ENCODE peak calls at places on chromosomes 2 and 18, in four cellular contexts. F, C, E and L are unnamed samples.

GRCh38 chr2:205060269-205060668 is 515.0 kb downstream of the PARD3B start:
- DNase-seq in F (no peak), C (no peak), E (no peak), L (no peak)

GRCh38 chr2:74077636-74078035 is 70.1 kb downstream of the BOLA3 start:
- DNase-seq in F (no peak), C (no peak), E (no peak), L (no peak)

GRCh38 chr2:60808330-60808801 is 52.3 kb downstream of the PAPOLG start:
- DNase-seq in F (no peak), C (peak), E (no peak), L (no peak)

GRCh38 chr2:234595829-234596228 is 98.9 kb upstream of the ARL4C start:
- DNase-seq in F (no peak), C (no peak), E (no peak), L (no peak)

GRCh38 chr2:36477744-36478143 is 120.2 kb downstream of the FEZ2 start:
- DNase-seq in F (no peak), C (no peak), E (no peak), L (no peak)

GRCh38 chr2:121502246-121502645 is 28.4 kb upstream of the RNU4ATAC start:
- DNase-seq in F (no peak), C (no peak), E (no peak), L (no peak)

GRCh38 chr2:80190166-80190565 is 114.4 kb downstream of the LRRTM1 start:
- DNase-seq in F (no peak), C (no peak), E (no peak), L (no peak)

GRCh38 chr2:55136138-55136541 is 85.9 kb upstream of the RTN4 start:
- DNase-seq in F (no peak), C (no peak), E (no peak), L (no peak)

GRCh38 chr2:103977681-103978080 is 876.2 kb upstream of the POU3F3 start:
- DNase-seq in F (no peak), C (no peak), E (no peak), L (no peak)

GRCh38 chr18:47615043-47615442 is 315.4 kb downstream of the SMAD2 start:
- DNase-seq in F (no peak), C (no peak), E (no peak), L (no peak)

GRCh38 chr2:134700730-134701129 is 18.1 kb downstream of the TMEM163 start:
- DNase-seq in F (no peak), C (no peak), E (no peak), L (no peak)

GRCh38 chr18:46378864-46379207 is 274.7 kb downstream of the HAUS1 start:
- DNase-seq in F (no peak), C (no peak), E (no peak), L (no peak)

GRCh38 chr2:41782306-41783158 is 265.3 kb upstream of the PKDCC start:
- DNase-seq in F (no peak), C (peak), E (no peak), L (peak)

GRCh38 chr2:66665124-66665984 is 230.4 kb downstream of the MEIS1 start:
- DNase-seq in F (no peak), C (no peak), E (no peak), L (no peak)

GRCh38 chr2:144396318-144396717 is 123.6 kb downstream of the ZEB2 start:
- DNase-seq in F (no peak), C (no peak), E (no peak), L (no peak)

GRCh38 chr2:120446236-120447121 is 100.5 kb downstream of the INHBB start:
- DNase-seq in F (no peak), C (no peak), E (peak), L (no peak)

GRCh38 chr2:8803658-8804379 is 33.6 kb downstream of the KIDINS220 start:
- DNase-seq in F (no peak), C (no peak), E (no peak), L (no peak)

GRCh38 chr2:171630812-171631626 is 56.2 kb upstream of the DYNC1I2 start:
- DNase-seq in F (no peak), C (no peak), E (no peak), L (no peak)

GRCh38 chr2:181823405-181823804 is 68.1 kb upstream of the ITPRID2 start:
- DNase-seq in F (no peak), C (no peak), E (no peak), L (no peak)

GRCh38 chr2:86703704-86704370 is 16.3 kb upstream of the RMND5A start:
- DNase-seq in F (no peak), C (no peak), E (no peak), L (no peak)

GRCh38 chr2:121095257-121096080 is 189.5 kb downstream of the TFCP2L1 start:
- DNase-seq in F (no peak), C (peak), E (peak), L (peak)

GRCh38 chr2:205879362-205879761 is 197.1 kb downstream of the NRP2 start:
- DNase-seq in F (no peak), C (no peak), E (no peak), L (no peak)

GRCh38 chr2:137928547-137929503 is 35.4 kb upstream of the HNMT start:
- DNase-seq in F (no peak), C (no peak), E (no peak), L (no peak)

GRCh38 chr2:55616509-55617159 is 788 bp downstream of the PPP4R3B start:
- DNase-seq in F (no peak), C (no peak), E (no peak), L (peak)

GRCh38 chr18:24741961-24742738 is 281.7 kb downstream of the HRH4 start:
- DNase-seq in F (no peak), C (no peak), E (no peak), L (no peak)

GRCh38 chr2:217918220-217919024 is 84.4 kb downstream of the TNS1 start:
- DNase-seq in F (no peak), C (no peak), E (peak), L (peak)

GRCh38 chr2:177029075-177029474 is 183.5 kb upstream of the HNRNPA3 start:
- DNase-seq in F (no peak), C (no peak), E (no peak), L (no peak)

GRCh38 chr2:177030391-177031000 is 182.1 kb upstream of the HNRNPA3 start:
- DNase-seq in F (no peak), C (no peak), E (no peak), L (no peak)

GRCh38 chr2:177028296-177028695 is 184.3 kb upstream of the HNRNPA3 start:
- DNase-seq in F (no peak), C (no peak), E (no peak), L (no peak)

GRCh38 chr2:177031435-177032222 is 181.0 kb upstream of the HNRNPA3 start:
- DNase-seq in F (no peak), C (no peak), E (no peak), L (no peak)

DNA sequence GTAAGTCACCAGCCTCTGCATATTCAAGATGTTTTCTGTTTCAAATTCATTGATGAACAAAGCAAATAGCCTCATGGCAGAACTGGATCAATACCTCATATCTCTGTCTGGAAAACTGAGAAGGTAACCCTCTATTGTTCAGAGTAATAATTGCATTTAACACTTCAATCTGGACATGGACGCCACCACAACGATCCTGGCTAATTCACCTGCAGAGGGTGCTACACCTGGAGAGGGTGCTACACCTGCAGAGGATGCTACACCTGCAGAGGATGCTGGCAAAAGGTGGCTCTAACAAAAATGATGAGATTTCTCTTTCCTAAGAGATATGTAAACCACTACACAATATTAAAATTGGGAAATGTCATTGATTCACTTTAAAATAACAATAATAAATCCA is 183.1 kb upstream of the HNRNPA3 start:
- DNase-seq in F (no peak), C (no peak), E (no peak), L (no peak)
- TF ChIP-seq CTCF in F (no peak), C (no peak), E (no peak), L (no peak)

GRCh38 chr2:26957524-26957923 is 12.9 kb upstream of the MAPRE3 start:
- DNase-seq in F (no peak), C (no peak), E (no peak), L (no peak)

GRCh38 chr2:26964446-26964845 is 6.0 kb upstream of the MAPRE3 start:
- DNase-seq in F (no peak), C (no peak), E (no peak), L (no peak)

GRCh38 chr2:26957041-26957440 is 13.4 kb upstream of the MAPRE3 start:
- DNase-seq in F (no peak), C (no peak), E (no peak), L (no peak)

GRCh38 chr2:26961603-26962184 is 8.7 kb upstream of the MAPRE3 start:
- DNase-seq in F (no peak), C (peak), E (peak), L (peak)

GRCh38 chr2:26959320-26959719 is 11.1 kb upstream of the MAPRE3 start:
- DNase-seq in F (no peak), C (no peak), E (no peak), L (no peak)
- TF ChIP-seq CTCF in F (no peak), C (no peak), E (no peak), L (no peak)

GRCh38 chr2:46816151-46816845 is 99.3 kb downstream of the MCFD2 start:
- DNase-seq in F (no peak), C (no peak), E (no peak), L (no peak)

GRCh38 chr2:46814160-46814559 is 101.4 kb downstream of the MCFD2 start:
- DNase-seq in F (peak), C (no peak), E (peak), L (no peak)

GRCh38 chr2:46814562-46814961 is 101.0 kb downstream of the MCFD2 start:
- DNase-seq in F (no peak), C (no peak), E (no peak), L (no peak)

GRCh38 chr2:46813680-46814079 is 101.9 kb downstream of the MCFD2 start:
- DNase-seq in F (no peak), C (no peak), E (no peak), L (no peak)

DNA sequence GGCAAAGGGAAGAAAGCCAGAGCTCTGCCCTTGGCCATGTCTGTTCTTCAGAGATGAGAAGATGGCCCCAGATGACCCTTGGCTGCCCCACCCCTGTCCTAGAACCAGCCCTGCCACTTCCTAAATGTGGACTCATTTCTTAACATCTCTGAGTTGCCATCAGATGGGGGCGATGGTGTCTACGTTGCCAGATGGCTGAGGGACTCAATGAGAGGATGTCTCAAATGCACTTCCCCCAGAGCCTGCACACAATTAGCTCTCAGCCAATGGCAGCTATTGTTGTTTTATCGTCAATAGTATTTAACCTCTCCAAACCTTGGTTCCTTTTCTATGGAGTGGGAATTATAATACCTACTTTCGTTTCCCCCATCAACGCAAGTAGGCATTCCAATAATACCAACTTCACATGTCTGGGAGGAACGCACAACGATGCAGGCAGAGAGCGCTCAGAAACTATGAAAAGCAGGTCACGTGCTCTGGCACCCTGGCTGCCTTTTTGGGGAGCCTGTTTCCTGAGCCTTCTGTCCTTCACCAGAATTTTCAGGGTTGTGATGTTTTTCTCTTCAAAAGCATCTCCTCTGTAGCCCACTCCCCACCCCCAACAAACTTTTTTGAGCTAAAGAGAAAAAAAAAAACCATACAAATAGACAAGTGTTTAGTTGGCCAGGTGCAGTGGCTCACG is 100.3 kb downstream of the MCFD2 start:
- DNase-seq in F (no peak), C (no peak), E (no peak), L (no peak)
- TF ChIP-seq CTCF in F (no peak), C (no peak), E (no peak), L (no peak)

DNA sequence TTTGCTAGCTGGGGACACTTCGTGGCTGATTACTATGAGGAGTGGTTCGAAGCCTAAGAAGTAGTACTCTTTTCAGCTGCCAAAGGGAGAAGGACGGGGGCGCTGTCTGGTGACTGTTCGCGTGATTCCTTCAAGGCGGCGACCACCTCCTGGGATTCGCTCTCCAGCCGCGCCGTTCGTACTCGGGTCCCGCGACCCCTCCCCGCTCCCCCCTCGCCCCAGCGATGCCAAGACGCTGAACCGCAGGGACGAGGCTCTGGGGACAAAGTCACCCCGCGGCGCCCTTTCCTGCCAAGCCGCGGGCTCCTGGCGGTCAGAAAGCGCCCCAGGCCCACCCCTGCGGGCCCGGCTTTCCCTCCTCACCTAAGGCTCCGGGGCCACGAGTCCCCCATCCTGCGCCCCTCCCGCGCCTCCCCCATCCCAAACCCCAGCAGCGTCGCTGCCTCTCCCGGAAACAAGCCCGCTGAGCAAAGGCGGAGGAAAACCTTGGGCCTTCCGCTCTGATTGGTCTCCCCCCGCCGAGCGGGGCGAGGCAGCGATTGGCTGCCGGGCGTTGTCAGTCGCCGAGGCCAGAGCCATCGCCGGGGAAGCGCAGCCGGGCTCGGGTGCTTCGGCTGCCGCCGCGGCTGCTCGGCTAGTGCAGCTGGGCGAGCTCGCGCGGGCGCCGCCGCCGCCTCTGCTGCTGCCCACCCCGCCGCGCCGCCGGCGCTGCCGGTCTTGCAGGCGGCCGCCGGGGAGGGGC is 404.3 kb downstream of the XIRP2 start:
- DNase-seq in F (peak), C (peak), E (peak), L (peak)
- TF ChIP-seq CTCF in F (peak), C (no peak), E (peak), L (no peak)

GRCh38 chr2:196316050-196316430 is 144.7 kb upstream of the STK17B start:
- DNase-seq in F (no peak), C (no peak), E (no peak), L (no peak)

GRCh38 chr2:196314157-196314556 is 142.8 kb upstream of the STK17B start:
- DNase-seq in F (no peak), C (no peak), E (no peak), L (no peak)

GRCh38 chr2:196315388-196316049 is 144.1 kb upstream of the STK17B start:
- DNase-seq in F (no peak), C (no peak), E (no peak), L (no peak)

GRCh38 chr2:196318517-196319377 is 147.4 kb upstream of the STK17B start:
- DNase-seq in F (no peak), C (no peak), E (no peak), L (no peak)

DNA sequence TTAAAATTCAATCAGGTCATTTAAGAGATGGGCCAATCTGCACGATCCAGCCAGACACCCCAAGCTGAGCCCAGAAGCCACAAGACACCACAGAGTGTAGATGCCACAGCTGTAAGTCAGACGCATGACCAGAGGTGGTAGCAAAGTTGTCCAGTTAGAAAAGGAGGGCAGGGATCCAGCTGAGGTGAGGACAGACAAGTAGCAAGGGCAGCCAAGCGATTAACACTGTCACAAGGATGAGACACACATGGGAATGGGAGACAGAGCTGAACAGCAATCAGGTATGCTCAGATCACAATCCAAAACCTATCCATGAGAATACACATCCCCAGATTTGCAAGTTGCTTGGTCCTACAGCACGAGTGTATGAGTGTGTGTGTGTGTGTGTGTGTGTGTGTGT is 143.4 kb upstream of the STK17B start:
- DNase-seq in F (no peak), C (no peak), E (no peak), L (no peak)
- TF ChIP-seq CTCF in F (no peak), C (no peak), E (no peak), L (no peak)

DNA sequence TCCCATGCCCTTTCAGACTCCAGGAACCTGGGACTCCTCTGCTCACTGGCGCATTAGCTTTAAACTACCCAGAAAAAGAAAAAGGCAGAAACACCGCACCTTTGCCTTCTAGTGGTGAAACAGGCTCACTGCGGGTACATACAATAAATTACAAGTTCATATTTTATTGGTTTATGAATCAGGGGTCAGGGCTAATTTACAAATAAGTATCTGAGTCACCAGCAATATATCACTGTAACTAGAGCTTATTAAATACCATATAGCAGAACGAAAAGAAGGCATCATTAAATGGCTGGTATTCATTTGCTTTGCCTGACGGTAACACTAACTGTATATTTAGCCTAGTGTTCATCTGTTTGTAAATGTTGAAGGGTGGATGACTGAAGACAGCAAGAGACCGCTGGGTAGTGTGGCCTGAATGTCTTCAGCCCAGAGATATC is 26.9 kb upstream of the DTNB start:
- DNase-seq in F (no peak), C (no peak), E (no peak), L (no peak)
- TF ChIP-seq CTCF in F (peak), C (peak), E (peak), L (peak)

DNA sequence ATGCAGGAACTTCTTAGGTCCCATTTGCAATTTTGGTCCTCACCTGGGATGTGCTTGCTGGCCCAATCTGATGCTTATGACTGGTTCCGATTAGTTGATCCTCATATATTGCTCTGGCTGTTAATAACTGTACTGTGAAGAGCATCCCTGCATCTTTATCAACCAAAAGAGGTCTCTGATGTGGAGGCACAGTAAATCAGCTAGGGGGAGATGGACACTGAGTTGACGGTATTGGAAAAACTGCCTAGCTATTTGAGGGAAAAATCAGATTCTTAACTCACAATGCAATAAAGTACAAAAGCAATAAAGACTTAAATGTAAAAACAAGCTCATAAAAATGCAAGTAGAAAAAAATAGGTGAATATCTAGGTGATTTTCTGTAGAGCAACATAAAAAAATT is 188.0 kb upstream of the TCF4 start:
- DNase-seq in F (no peak), C (no peak), E (no peak), L (no peak)
- TF ChIP-seq CTCF in F (no peak), C (no peak), E (no peak), L (no peak)

GRCh38 chr2:191567229-191567628 is 110.7 kb upstream of the NABP1 start:
- DNase-seq in F (no peak), C (no peak), E (no peak), L (no peak)

GRCh38 chr2:191571163-191571769 is 106.7 kb upstream of the NABP1 start:
- DNase-seq in F (no peak), C (no peak), E (no peak), L (no peak)

GRCh38 chr2:191565647-191566198 is 112.2 kb upstream of the NABP1 start:
- DNase-seq in F (no peak), C (no peak), E (no peak), L (no peak)

GRCh38 chr2:191569025-191569424 is 108.9 kb upstream of the NABP1 start:
- DNase-seq in F (no peak), C (no peak), E (no peak), L (no peak)

DNA sequence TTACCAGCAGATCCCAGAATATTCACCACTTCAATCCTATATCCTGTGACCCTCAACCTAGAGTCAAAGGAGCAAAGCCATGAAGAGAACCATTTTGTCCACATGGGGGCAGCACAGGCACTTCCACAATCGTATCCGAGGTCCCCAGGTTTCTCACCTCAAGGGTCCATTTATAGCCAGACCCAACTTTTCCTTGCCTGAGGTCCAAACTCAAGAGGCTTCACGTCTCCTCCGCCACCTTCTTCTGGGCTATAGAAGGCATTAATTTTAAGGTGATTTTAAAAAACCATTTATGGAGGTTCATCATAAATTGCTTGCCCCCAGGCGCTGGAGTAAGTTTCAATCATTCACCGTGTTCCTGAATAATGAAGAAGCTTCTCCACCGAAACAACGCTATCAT is 111.6 kb upstream of the NABP1 start:
- DNase-seq in F (no peak), C (peak), E (no peak), L (peak)
- TF ChIP-seq CTCF in F (peak), C (peak), E (peak), L (peak)